ENCODE peak calls at places on chromosome 19, in four cellular contexts. T, L, H and Z are unnamed samples.

GRCh38 chr19:45601524-45602522 is at the start of gene GPR4:
- DNase-seq in H (no peak), T (no peak), L (no peak), Z (no peak)

GRCh38 chr19:27765397-27765796 is 1447.6 kb downstream of the UQCRFS1 start:
- DNase-seq in H (no peak), T (no peak), L (no peak), Z (no peak)

GRCh38 chr19:6590458-6591319 is at the start of gene CD70:
- DNase-seq in H (no peak), T (no peak), L (no peak), Z (peak)

GRCh38 chr19:18021121-18021755 is 13.3 kb downstream of the ARRDC2 start:
- DNase-seq in H (peak), T (peak), L (peak), Z (no peak)

GRCh38 chr19:7658219-7658686 is 10.6 kb upstream of the RETN start:
- DNase-seq in L (no peak), H (no peak), T (no peak), Z (peak)

GRCh38 chr19:48575931-48576622 is 24.1 kb downstream of the SULT2B1 start:
- DNase-seq in T (no peak), L (no peak), H (no peak), Z (no peak)

GRCh38 chr19:11418166-11418517 is 972 bp downstream of the RGL3 start:
- DNase-seq in H (no peak), L (no peak), T (no peak), Z (no peak)

GRCh38 chr19:8611890-8612806 is 1.6 kb upstream of the ADAMTS10 start:
- DNase-seq in L (peak), H (peak), T (no peak), Z (no peak)

GRCh38 chr19:18049390-18049789 is 37.3 kb downstream of the IL12RB1 start:
- DNase-seq in T (peak), L (peak), H (peak), Z (no peak)

GRCh38 chr19:1006711-1007398 is 6.6 kb downstream of the GRIN3B start:
- DNase-seq in H (no peak), T (no peak), L (no peak), Z (no peak)

GRCh38 chr19:39375929-39376328 is 15.0 kb downstream of the PAF1 start:
- DNase-seq in H (no peak), L (no peak), T (no peak), Z (no peak)

GRCh38 chr19:38492147-38492813 is 58.8 kb downstream of the RYR1 start:
- DNase-seq in T (no peak), L (no peak), H (no peak), Z (no peak)

GRCh38 chr19:18488838-18489626 is 32.8 kb downstream of the ELL start:
- DNase-seq in H (peak), T (no peak), L (peak), Z (no peak)

GRCh38 chr19:18832331-18833140 is 777 bp downstream of the UPF1 start:
- DNase-seq in H (no peak), T (no peak), L (no peak), Z (no peak)

GRCh38 chr19:33641956-33642498 is 20.3 kb downstream of the CHST8 start:
- DNase-seq in H (no peak), T (no peak), L (no peak), Z (no peak)

GRCh38 chr19:38686530-38686888 is 39.1 kb downstream of the ACTN4 start:
- DNase-seq in T (no peak), L (no peak), H (no peak), Z (no peak)

GRCh38 chr19:11507370-11508078 is 1.9 kb upstream of the ZNF653 start:
- DNase-seq in T (no peak), H (no peak), L (no peak), Z (no peak)

GRCh38 chr19:14425696-14426138 is 6.6 kb upstream of the DDX39A start:
- DNase-seq in L (no peak), H (no peak), T (no peak), Z (no peak)

GRCh38 chr19:9009935-9010651 is at the start of gene MUC16:
- DNase-seq in L (no peak), H (no peak), T (no peak), Z (no peak)

GRCh38 chr19:18340990-18341868 is 831 bp downstream of the PGPEP1 start:
- DNase-seq in T (peak), L (peak), H (peak), Z (peak)

GRCh38 chr19:1206733-1207301 is 1.2 kb downstream of the STK11 start:
- DNase-seq in L (no peak), T (no peak), H (peak), Z (peak)

GRCh38 chr19:13621413-13621812 is 115.1 kb upstream of the CACNA1A start:
- DNase-seq in H (no peak), L (no peak), T (no peak), Z (no peak)

GRCh38 chr19:850221-850978 is 1.7 kb upstream of the ELANE start:
- DNase-seq in H (peak), T (peak), L (peak), Z (no peak)

GRCh38 chr19:3184847-3185481 is 766 bp upstream of the NCLN start:
- DNase-seq in L (peak), H (no peak), T (peak), Z (no peak)

GRCh38 chr19:33132021-33132420 is at the start of gene WDR88:
- DNase-seq in L (no peak), T (no peak), H (no peak), Z (no peak)

GRCh38 chr19:28436320-28436719 is 776.6 kb downstream of the UQCRFS1 start:
- DNase-seq in L (no peak), T (no peak), H (no peak), Z (no peak)

GRCh38 chr19:48806818-48807589 is 3.8 kb downstream of the BCAT2 start:
- DNase-seq in T (no peak), H (no peak), L (peak), Z (no peak)

GRCh38 chr19:18249834-18250233 is 23.6 kb upstream of the PDE4C start:
- DNase-seq in L (no peak), T (no peak), H (no peak), Z (no peak)

GRCh38 chr19:3606174-3606689 is 443 bp downstream of the TBXA2R start:
- DNase-seq in T (peak), L (peak), H (peak), Z (no peak)

GRCh38 chr19:16880884-16881554 is 7.8 kb upstream of the F2RL3 start:
- DNase-seq in L (no peak), H (no peak), T (no peak), Z (no peak)

GRCh38 chr19:44207126-44207803 is 5.1 kb upstream of the ZNF227 start:
- DNase-seq in L (peak), T (peak), H (peak), Z (peak)

GRCh38 chr19:45640849-45641273 is 1.7 kb upstream of the EML2 start:
- DNase-seq in T (no peak), H (peak), L (peak), Z (no peak)

DNA sequence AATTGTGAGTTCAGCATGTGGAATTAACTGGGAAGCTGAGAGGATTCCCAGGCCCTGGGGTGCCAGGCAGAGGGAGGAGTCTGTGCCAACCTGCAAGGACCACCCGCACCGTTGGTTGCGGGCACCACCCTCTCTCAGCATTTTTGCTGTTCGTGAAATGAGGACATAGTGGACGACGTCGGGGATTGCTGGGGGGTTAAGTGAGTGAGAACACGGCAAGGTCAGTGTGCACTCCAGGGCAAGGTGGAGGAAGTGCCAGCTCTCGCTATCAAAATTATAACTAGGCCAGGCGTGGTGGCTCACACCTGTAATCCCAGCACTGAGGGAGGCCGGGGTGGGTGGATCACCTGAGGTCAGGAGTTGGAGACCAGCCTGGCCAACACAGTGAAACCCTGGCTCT is 2.2 kb downstream of the FXYD3 start:
- DNase-seq in H (no peak), L (no peak), T (no peak), Z (no peak)
- TF ChIP-seq POLR2A in H (no peak), L (no peak), T (no peak), Z (no peak)

GRCh38 chr19:58409010-58409790 is 751 bp downstream of the ZNF584 start:
- DNase-seq in L (peak), T (no peak), H (peak), Z (no peak)

GRCh38 chr19:58407658-58408151 is 744 bp upstream of the ZNF584 start:
- DNase-seq in T (no peak), L (no peak), H (peak), Z (no peak)

GRCh38 chr19:58406818-58407657 is 1.4 kb upstream of the ZNF584 start:
- DNase-seq in H (no peak), T (no peak), L (no peak), Z (no peak)

GRCh38 chr19:58408152-58409009 is at the start of gene ZNF584:
- DNase-seq in L (peak), H (peak), T (peak), Z (peak)
- TF ChIP-seq POLR2A in L (peak), H (peak), T (peak), Z (peak)

GRCh38 chr19:55366790-55367189 is 3.5 kb downstream of the IL11 start:
- DNase-seq in L (no peak), H (no peak), T (no peak), Z (no peak)

GRCh38 chr19:55369651-55370304 is 485 bp downstream of the IL11 start:
- DNase-seq in H (no peak), L (no peak), T (no peak), Z (no peak)

GRCh38 chr19:55368106-55368505 is 2.2 kb downstream of the IL11 start:
- DNase-seq in T (no peak), H (no peak), L (no peak), Z (no peak)

GRCh38 chr19:55370305-55370988 is at the start of gene IL11:
- DNase-seq in T (no peak), L (no peak), H (no peak), Z (no peak)

GRCh38 chr19:55368701-55369563 is 1.3 kb downstream of the IL11 start:
- DNase-seq in T (no peak), L (no peak), H (no peak), Z (no peak)
- TF ChIP-seq POLR2A in T (no peak), L (no peak), H (no peak), Z (no peak)

DNA sequence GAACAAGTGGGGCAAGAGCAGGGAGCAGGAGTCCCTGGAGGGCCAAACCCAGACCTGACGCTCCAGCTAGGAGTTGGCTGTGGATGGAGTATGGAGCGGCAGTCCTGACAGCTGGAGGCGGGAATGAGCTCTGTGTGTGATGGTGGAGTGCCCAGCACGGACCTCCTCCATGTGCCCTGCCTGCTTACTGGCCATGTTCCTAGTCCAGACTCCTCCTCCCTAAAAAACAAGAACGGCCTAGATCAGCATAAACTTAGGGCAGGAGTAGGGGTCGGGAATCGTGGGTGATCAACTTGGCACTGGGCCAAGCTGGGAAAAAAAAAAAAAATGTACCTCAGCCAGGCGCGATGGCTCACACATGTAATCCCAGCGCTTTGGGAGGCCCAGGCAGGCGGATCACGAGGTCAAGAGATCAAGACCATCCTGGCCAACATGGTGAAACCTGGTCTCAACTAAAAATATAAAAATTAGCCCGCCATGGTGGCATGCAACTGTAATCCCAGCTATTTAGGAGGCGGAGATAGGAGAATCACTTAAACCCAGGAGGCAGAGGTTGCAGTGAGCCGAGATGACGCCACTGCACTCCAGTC is 29.5 kb downstream of the LTBP4 start:
- DNase-seq in H (peak), L (no peak), T (no peak), Z (no peak)
- TF ChIP-seq POLR2A in H (no peak), L (no peak), T (no peak), Z (no peak)